ENCODE peak calls at places on chromosome 1, in five cellular contexts. Q is activated T-helper 1 cell treated with Interleukin-2 at 50 U/mL for 16 hours; V is GF-D8; J is stimulated activated CD4-positive, alpha-beta T cell treated with anti-CD3 and anti-CD28 coated beads, Interleukin-2, amount 100 ng/mL, for 48 hours; Y is activated CD4-positive, alpha-beta T cell treated with anti-CD3 and anti-CD28 coated beads, Interleukin-2, amount 10 ng/mL, durations not matched to agents 7 days and 5 days. O is an unnamed sample.
A peak's percentile ranks its signal among the peaks of the same experiment; 100 is the strongest.

GRCh38 chr1:151924691-151925587 is 15.6 kb upstream of the THEM4 start:
- DNase-seq in J (no peak), Y (no peak), Q (no peak), V (no peak), O (no peak)

GRCh38 chr1:172585348-172585747 is 52.4 kb downstream of the SUCO start:
- DNase-seq in V (no peak), Q (no peak), Y (no peak), J (no peak), O (no peak)

GRCh38 chr1:113943028-113943811 is 14.1 kb downstream of the HIPK1 start:
- DNase-seq in V (peak; percentile 85), Q (no peak), Y (no peak), J (no peak), O (no peak)

GRCh38 chr1:224178894-224179293 is 4.1 kb upstream of the DEGS1 start:
- DNase-seq in V (no peak), Q (no peak), Y (no peak), J (no peak), O (no peak)

GRCh38 chr1:218633238-218633948 is 288.3 kb downstream of the TGFB2 start:
- DNase-seq in Y (no peak), V (no peak), Q (no peak), J (no peak), O (no peak)

GRCh38 chr1:165143437-165144065 is 213.0 kb downstream of the LMX1A start:
- DNase-seq in V (no peak), J (peak; percentile 36), Q (no peak), Y (peak; percentile 40), O (no peak)

GRCh38 chr1:218374401-218374848 is 29.3 kb downstream of the TGFB2 start:
- DNase-seq in Q (no peak), Y (no peak), V (no peak), J (no peak), O (no peak)

GRCh38 chr1:153881764-153882163 is 41.0 kb downstream of the GATAD2B start:
- DNase-seq in J (no peak), Y (no peak), V (no peak), Q (no peak), O (no peak)

GRCh38 chr1:154714638-154715037 is 106.7 kb upstream of the ADAR start:
- DNase-seq in Y (peak; percentile 24), V (peak; percentile 21), J (no peak), Q (no peak), O (no peak)

GRCh38 chr1:175597969-175598765 is 145.2 kb downstream of the TNR start:
- DNase-seq in V (no peak), J (no peak), Q (no peak), Y (no peak), O (no peak)

GRCh38 chr1:208039536-208040332 is 128.8 kb upstream of the CD34 start:
- DNase-seq in J (no peak), Q (no peak), Y (no peak), V (no peak), O (no peak)

GRCh38 chr1:156727914-156728598 is at the start of gene METTL25B:
- DNase-seq in V (no peak), Y (peak; percentile 82), J (peak; percentile 76), Q (peak; percentile 61), O (no peak)

GRCh38 chr1:108686609-108687313 is 5.3 kb upstream of the PRPF38B start:
- DNase-seq in V (no peak), J (no peak), Q (no peak), Y (no peak), O (no peak)

GRCh38 chr1:38246955-38247952 is 200.7 kb upstream of the POU3F1 start:
- DNase-seq in V (no peak), J (no peak), Y (no peak), Q (no peak), O (no peak)

GRCh38 chr1:45974541-45975269 is 157.7 kb downstream of the PIK3R3 start:
- DNase-seq in J (no peak), Y (no peak), V (no peak), Q (no peak), O (no peak)

GRCh38 chr1:23718482-23718881 is 24.8 kb upstream of the ELOA start:
- DNase-seq in Y (no peak), J (no peak), V (no peak), Q (no peak), O (no peak)

GRCh38 chr1:231091853-231092301 is 51.8 kb upstream of the FAM89A start:
- DNase-seq in Y (peak; percentile 29), V (no peak), J (peak; percentile 32), Q (peak; percentile 2), O (no peak)

GRCh38 chr1:176717052-176717754 is 254.2 kb downstream of the PAPPA2 start:
- DNase-seq in Y (no peak), J (no peak), V (no peak), Q (no peak), O (no peak)

GRCh38 chr1:216600730-216601426 is 122.4 kb downstream of the ESRRG start:
- DNase-seq in V (no peak), Q (no peak), J (no peak), Y (no peak), O (no peak)

GRCh38 chr1:195965475-195965874 is 642.8 kb downstream of the KCNT2 start:
- DNase-seq in V (no peak), J (no peak), Q (no peak), Y (no peak), O (no peak)

GRCh38 chr1:150763018-150763417 is 2.6 kb downstream of the CTSS start:
- DNase-seq in V (no peak), Q (no peak), Y (no peak), J (no peak), O (no peak)

GRCh38 chr1:203210350-203210749 is 19.1 kb downstream of the CHIT1 start:
- DNase-seq in Q (no peak), J (no peak), Y (no peak), V (no peak), O (no peak)

O was measured in effector memory CD4-positive, alpha-beta T cell.